ENCODE peak calls at places on chromosomes 7 and 10, in nine cellular contexts. A is HCT116, E is left ventricle myocardium inferior, J is GM23248, I is cardiac muscle cell, U is BJ, C is neuronal stem cell, L is tibial artery, O is mammary epithelial cell. S is an unnamed sample. For H3K36me3, the result is how much of the 10 kb centered on the place peaks cover.

GRCh38 chr10:1978593-1978992 is 241.3 kb upstream of the ADARB2 start:
- DNase-seq in A (no peak), E (no peak), J (no peak), I (no peak), U (no peak), C (no peak), L (no peak), O (peak), S (no peak)

GRCh38 chr7:29485376-29486190 is 78.1 kb upstream of the PRR15 start:
- DNase-seq in A (no peak), E (no peak), J (no peak), I (no peak), U (no peak), C (no peak), L (no peak), O (no peak), S (no peak)

GRCh38 chr7:41538810-41539724 is 163.8 kb downstream of the INHBA start:
- DNase-seq in A (no peak), E (no peak), J (no peak), I (peak), U (no peak), C (no peak), L (no peak), O (no peak), S (peak)

GRCh38 chr10:4201866-4202825 is 417.1 kb upstream of the KLF6 start:
- DNase-seq in A (no peak), E (no peak), J (peak), I (peak), U (no peak), C (no peak), L (no peak), O (no peak), S (no peak)

GRCh38 chr10:93095225-93095624 is 21.5 kb downstream of the CYP26A1 start:
- DNase-seq in A (no peak), E (no peak), J (no peak), I (no peak), U (no peak), C (no peak), L (no peak), O (no peak), S (peak)

GRCh38 chr10:50846753-50847152 is 38.7 kb downstream of the A1CF start:
- DNase-seq in A (peak), E (no peak), J (peak), I (no peak), U (no peak), C (no peak), L (no peak), O (peak), S (no peak)

GRCh38 chr10:48577158-48577557 is 27.7 kb downstream of the ARHGAP22 start:
- DNase-seq in A (no peak), E (no peak), J (no peak), I (no peak), U (no peak), C (no peak), L (no peak), O (no peak), S (no peak)

GRCh38 chr10:516766-517165 is 172.7 kb downstream of the DIP2C start:
- DNase-seq in A (no peak), E (no peak), J (peak), I (no peak), U (no peak), C (no peak), L (peak), O (no peak), S (peak)

GRCh38 chr7:105493928-105494325 is 28.1 kb downstream of the PUS7 start:
- DNase-seq in A (no peak), E (no peak), J (peak), I (peak), U (peak), C (no peak), L (no peak), O (no peak), S (no peak)

GRCh38 chr10:54985732-54986131 is 184.7 kb upstream of the PCDH15 start:
- DNase-seq in A (no peak), E (no peak), J (peak), I (no peak), U (no peak), C (no peak), L (no peak), O (peak), S (peak)

GRCh38 chr7:156927571-156928405 is 21.7 kb upstream of the NOM1 start:
- DNase-seq in A (no peak), E (no peak), J (no peak), I (no peak), U (no peak), C (no peak), L (no peak), O (peak), S (no peak)

GRCh38 chr10:132944510-132944909 is 2.1 kb upstream of the CFAP46 start:
- DNase-seq in A (no peak), E (no peak), J (no peak), I (no peak), U (no peak), C (no peak), L (peak), O (no peak), S (peak)

GRCh38 chr7:157032644-157033482 is 22.4 kb upstream of the MNX1 start:
- DNase-seq in A (no peak), E (no peak), J (no peak), I (no peak), U (no peak), C (no peak), L (no peak), O (peak), S (peak)

GRCh38 chr7:87021285-87021684 is 38.2 kb downstream of the ELAPOR2 start:
- DNase-seq in A (no peak), E (no peak), J (no peak), I (no peak), U (no peak), C (no peak), L (no peak), O (no peak), S (no peak)
- H3K36me3 ChIP-seq in A (under half), E (under half), J (under half), I (under half), U (under half), C (under half), L (under half), O (under half), S (under half)

GRCh38 chr7:88589915-88590314 is 169.6 kb upstream of the ZNF804B start:
- DNase-seq in A (no peak), E (no peak), J (no peak), I (no peak), U (no peak), C (no peak), L (no peak), O (no peak), S (no peak)
- H3K4me3 ChIP-seq in A (no peak), E (no peak), J (no peak), I (no peak), U (no peak), C (no peak), L (no peak), O (no peak), S (no peak)

GRCh38 chr7:2362385-2363088 is 7.9 kb downstream of the EIF3B start:
- DNase-seq in A (no peak), E (no peak), J (no peak), I (no peak), U (no peak), C (no peak), L (no peak), O (no peak), S (no peak)
- H3K36me3 ChIP-seq in A (half or more), E (half or more), J (half or more), I (half or more), U (under half), C (under half), L (half or more), O (under half), S (half or more)

DNA sequence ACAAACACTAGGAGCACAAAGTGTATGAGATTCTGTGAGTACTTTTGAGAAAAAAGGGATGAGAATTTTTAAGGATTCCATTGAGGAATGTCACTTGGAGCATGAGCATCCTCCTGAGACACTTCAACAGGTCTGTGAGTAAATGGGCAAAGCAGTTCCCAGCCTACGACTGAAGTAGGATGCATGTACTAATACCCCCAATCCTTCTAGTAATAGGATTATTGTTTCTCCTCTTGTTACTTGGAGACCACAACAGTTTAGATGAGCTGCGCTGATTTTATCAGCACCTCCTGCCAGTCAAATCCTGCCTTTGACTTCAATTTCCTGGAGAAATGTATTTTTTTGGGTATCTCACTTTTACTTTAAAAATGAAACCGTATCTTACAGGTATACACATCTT is 820 bp downstream of the BBS9 start:
- DNase-seq in A (no peak), E (no peak), J (peak), I (peak), U (no peak), C (no peak), L (no peak), O (peak), S (peak)
- H3K4me3 ChIP-seq in A (peak), E (peak), J (peak), I (peak), U (peak), C (peak), L (peak), O (peak), S (peak)

GRCh38 chr7:8500286-8500685 is 66.9 kb downstream of the NXPH1 start:
- DNase-seq in A (no peak), E (no peak), J (no peak), I (no peak), U (no peak), C (no peak), L (no peak), O (no peak), S (no peak)
- H3K36me3 ChIP-seq in A (under half), E (under half), J (under half), I (under half), U (under half), C (under half), L (under half), O (under half), S (under half)

DNA sequence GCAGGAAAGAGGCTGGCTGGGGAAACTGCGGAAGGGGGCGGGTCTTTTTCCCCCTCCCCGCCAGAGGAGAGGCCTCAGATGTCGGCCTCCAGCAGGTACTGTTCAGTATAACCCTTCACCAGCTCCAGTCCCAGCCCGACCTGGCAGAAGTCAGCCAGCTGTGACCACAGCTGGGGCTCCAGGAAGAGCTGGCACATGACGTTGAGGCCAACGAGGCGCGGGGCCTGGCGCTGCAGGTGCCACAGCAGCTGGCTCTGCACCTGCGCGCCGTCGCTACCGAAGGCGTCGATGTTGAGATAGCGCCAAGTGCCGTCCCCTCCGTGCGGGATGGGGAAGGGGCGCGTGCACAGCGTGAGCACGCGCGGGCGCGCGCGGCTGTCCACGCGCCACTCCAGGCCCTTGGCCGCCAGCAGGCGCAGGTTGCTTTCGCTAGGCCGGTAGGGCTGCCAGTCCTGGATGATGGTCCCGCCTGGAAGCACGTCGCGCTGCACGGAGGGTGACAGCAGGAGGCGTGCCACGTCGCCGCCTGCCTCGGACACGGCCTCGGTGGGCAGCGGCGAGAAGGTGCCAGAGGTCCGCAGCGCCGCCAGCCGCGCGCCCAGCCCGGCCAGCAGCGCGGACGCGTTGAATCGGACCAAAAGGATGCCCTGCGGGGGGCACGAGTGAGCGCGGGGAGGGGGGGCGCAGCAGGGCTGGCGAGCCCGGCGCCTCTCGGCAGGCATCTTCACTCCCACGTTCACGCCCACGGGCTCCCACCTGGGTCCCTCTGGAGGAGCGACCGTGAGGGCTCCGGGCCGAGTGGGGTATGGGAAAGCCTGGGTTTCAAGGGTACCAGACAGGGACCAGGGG is 6.9 kb upstream of the VGF start:
- DNase-seq in A (no peak), E (no peak), J (no peak), I (no peak), U (no peak), C (no peak), L (no peak), O (no peak), S (peak)
- H3K4me3 ChIP-seq in A (peak), E (peak), J (no peak), I (no peak), U (no peak), C (no peak), L (no peak), O (no peak), S (peak)

GRCh38 chr7:5359344-5359743 is 64.3 kb downstream of the TNRC18 start:
- DNase-seq in A (no peak), E (no peak), J (no peak), I (no peak), U (no peak), C (no peak), L (no peak), O (no peak), S (peak)
- H3K36me3 ChIP-seq in A (half or more), E (half or more), J (under half), I (under half), U (half or more), C (half or more), L (half or more), O (under half), S (under half)

GRCh38 chr10:114096864-114097263 is 53.2 kb downstream of the ADRB1 start:
- DNase-seq in A (no peak), E (no peak), J (no peak), I (no peak), U (no peak), C (no peak), L (no peak), O (no peak), S (no peak)

GRCh38 chr10:114095676-114096331 is 52.1 kb downstream of the ADRB1 start:
- DNase-seq in A (no peak), E (no peak), J (no peak), I (no peak), U (no peak), C (no peak), L (no peak), O (no peak), S (no peak)

GRCh38 chr10:114102253-114102652 is 58.6 kb downstream of the ADRB1 start:
- DNase-seq in A (no peak), E (no peak), J (peak), I (peak), U (no peak), C (no peak), L (no peak), O (no peak), S (no peak)

GRCh38 chr10:114103286-114103685 is 59.6 kb downstream of the ADRB1 start:
- DNase-seq in A (peak), E (no peak), J (peak), I (peak), U (peak), C (no peak), L (no peak), O (peak), S (peak)

DNA sequence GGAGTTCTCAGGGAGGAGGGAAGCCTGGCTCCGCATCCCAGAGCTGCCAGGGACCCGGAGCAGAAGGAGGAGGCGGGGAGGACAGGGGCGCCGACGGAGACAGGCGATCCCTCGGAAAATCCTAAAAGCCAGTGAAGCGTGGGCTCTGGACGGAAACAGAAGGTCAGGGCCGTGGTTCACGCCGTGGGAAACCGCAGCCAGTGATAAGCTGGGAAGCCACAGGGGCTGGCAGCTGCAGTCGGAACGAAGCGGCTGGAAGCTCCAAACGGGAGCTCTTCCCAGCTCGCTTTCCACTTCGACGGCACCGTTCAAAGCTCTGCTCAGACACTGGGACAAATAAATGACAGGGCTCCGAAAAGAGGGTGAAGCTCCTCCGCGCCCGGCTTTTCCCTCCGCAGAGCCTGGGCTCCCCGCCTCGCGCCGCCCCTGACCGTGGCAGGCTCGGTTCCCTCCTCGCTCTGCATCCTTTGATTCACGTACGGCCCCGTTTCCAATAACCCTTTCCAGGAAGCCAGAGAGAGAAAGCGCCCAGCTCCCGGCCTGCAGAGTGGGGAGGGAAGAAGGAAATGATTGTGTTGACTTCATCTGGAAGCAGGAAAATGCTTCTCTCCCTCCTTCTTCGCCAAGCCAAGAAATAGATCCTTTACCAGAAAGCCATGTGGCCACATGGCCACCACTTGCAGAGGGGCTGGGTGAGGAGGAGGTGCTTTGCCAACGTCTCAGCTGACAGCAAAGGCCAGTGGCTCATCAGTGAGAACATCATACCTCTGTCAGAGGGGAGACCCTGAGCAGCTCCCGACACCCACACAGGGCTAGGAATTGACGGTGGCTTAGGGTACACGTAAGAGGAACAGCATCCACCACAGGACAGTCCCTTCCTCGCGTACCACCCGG is 57.4 kb downstream of the ADRB1 start:
- DNase-seq in A (no peak), E (peak), J (peak), I (peak), U (no peak), C (no peak), L (no peak), O (no peak), S (peak)
- H3K4me3 ChIP-seq in A (no peak), E (peak), J (peak), I (peak), U (peak), C (no peak), L (peak), O (peak), S (peak)

GRCh38 chr7:139249179-139249822 is 18.3 kb downstream of the UBN2 start:
- DNase-seq in A (no peak), E (no peak), J (no peak), I (no peak), U (no peak), C (no peak), L (no peak), O (no peak), S (no peak)
- H3K36me3 ChIP-seq in A (under half), E (half or more), J (under half), I (half or more), U (under half), C (under half), L (half or more), O (under half), S (under half)

GRCh38 chr7:90209776-90210175 is 1.8 kb upstream of the STEAP2 start:
- DNase-seq in A (no peak), E (no peak), J (peak), I (peak), U (no peak), C (no peak), L (no peak), O (no peak), S (no peak)

GRCh38 chr7:90211391-90212148 is at the start of gene STEAP2:
- DNase-seq in A (peak), E (peak), J (peak), I (peak), U (peak), C (peak), L (peak), O (peak), S (peak)

GRCh38 chr7:90212149-90212495 is 582 bp downstream of the STEAP2 start:
- DNase-seq in A (no peak), E (no peak), J (no peak), I (no peak), U (no peak), C (no peak), L (no peak), O (no peak), S (peak)

GRCh38 chr7:90210925-90211324 is 615 bp upstream of the STEAP2 start:
- DNase-seq in A (no peak), E (no peak), J (peak), I (no peak), U (no peak), C (no peak), L (no peak), O (no peak), S (peak)

GRCh38 chr7:90210475-90210874 is 1.1 kb upstream of the STEAP2 start:
- DNase-seq in A (no peak), E (no peak), J (peak), I (no peak), U (no peak), C (no peak), L (no peak), O (no peak), S (no peak)
- H3K4me3 ChIP-seq in A (no peak), E (no peak), J (peak), I (no peak), U (no peak), C (no peak), L (no peak), O (no peak), S (peak)

S was measured in H7.